ENCODE peak calls at places on chromosomes 11 and 22, in nine cellular contexts. S is hippocampal formation; U is stimulated activated naive CD8-positive, alpha-beta T cell treated with anti-CD3 and anti-CD28 coated beads, Interleukin-15, amount 100 ng/mL, for 72 hours; C is NCI-H1417 treated with DMSO at 0.1 percent for 48 hours; T is mucosa of gallbladder; G is HS-5; E is RWPE1; X is osteoblast; P is WTC11. D is an unnamed sample.

GRCh38 chr11:114880458-114880857 is 202.1 kb downstream of the NXPE2 start:
- DNase-seq in S (no peak), U (no peak), C (no peak), T (no peak), G (no peak), E (no peak), X (no peak), P (no peak), D (no peak)

GRCh38 chr22:37401861-37402506 is 25.3 kb downstream of the ELFN2 start:
- DNase-seq in S (no peak), U (no peak), C (no peak), T (no peak), G (no peak), E (no peak), X (no peak), P (no peak), D (no peak)

GRCh38 chr11:15185021-15185420 is 70.3 kb downstream of the INSC start:
- DNase-seq in S (no peak), U (no peak), C (no peak), T (no peak), G (no peak), E (peak), X (no peak), P (no peak), D (no peak)

GRCh38 chr11:112320668-112321067 is 60.0 kb upstream of the PLET1 start:
- DNase-seq in S (no peak), U (no peak), C (no peak), T (peak), G (no peak), E (peak), X (no peak), P (no peak), D (no peak)

GRCh38 chr11:1755344-1756023 is 5.1 kb upstream of the IFITM10 start:
- DNase-seq in S (no peak), U (no peak), C (no peak), T (no peak), G (no peak), E (no peak), X (peak), P (no peak), D (no peak)

GRCh38 chr11:3346587-3346986 is 32.4 kb downstream of the ZNF195 start:
- DNase-seq in S (no peak), U (no peak), C (no peak), T (no peak), G (no peak), E (no peak), X (no peak), P (no peak), D (no peak)

GRCh38 chr22:21102659-21103267 is 57.0 kb downstream of the LRRC74B start:
- DNase-seq in S (peak), U (peak), C (no peak), T (peak), G (no peak), E (no peak), X (peak), P (peak), D (peak)

GRCh38 chr11:110525883-110526282 is 96.1 kb downstream of the FDX1 start:
- DNase-seq in S (no peak), U (no peak), C (no peak), T (no peak), G (peak), E (peak), X (no peak), P (no peak), D (no peak)

GRCh38 chr11:75031771-75032549 is 43.2 kb downstream of the NEU3 start:
- DNase-seq in S (peak), U (peak), C (no peak), T (peak), G (no peak), E (peak), X (peak), P (peak), D (peak)

GRCh38 chr11:47586456-47586855 is at the start of gene FAM180B:
- DNase-seq in S (no peak), U (no peak), C (no peak), T (no peak), G (no peak), E (no peak), X (peak), P (no peak), D (no peak)

GRCh38 chr11:45934580-45935318 is 12.3 kb downstream of the LARGE2 start:
- DNase-seq in S (no peak), U (no peak), C (no peak), T (no peak), G (no peak), E (no peak), X (no peak), P (no peak), D (no peak)

GRCh38 chr11:121038642-121039409 is 14.9 kb downstream of the TBCEL start:
- DNase-seq in S (no peak), U (no peak), C (no peak), T (peak), G (no peak), E (no peak), X (no peak), P (no peak), D (no peak)

GRCh38 chr11:126328938-126329643 is 25.2 kb downstream of the DCPS start:
- DNase-seq in S (no peak), U (no peak), C (no peak), T (no peak), G (no peak), E (no peak), X (no peak), P (no peak), D (no peak)

GRCh38 chr11:115709297-115709696 is 205.1 kb upstream of the CADM1 start:
- DNase-seq in S (no peak), U (no peak), C (no peak), T (no peak), G (no peak), E (no peak), X (no peak), P (no peak), D (no peak)

GRCh38 chr11:29310706-29311342 is 706.0 kb downstream of the KCNA4 start:
- DNase-seq in S (no peak), U (no peak), C (no peak), T (no peak), G (no peak), E (no peak), X (no peak), P (no peak), D (no peak)

GRCh38 chr11:122977455-122978302 is 4.0 kb downstream of the BSX start:
- DNase-seq in S (no peak), U (no peak), C (no peak), T (no peak), G (no peak), E (no peak), X (no peak), P (peak), D (no peak)

GRCh38 chr22:23272371-23272770 is 92.1 kb downstream of the BCR start:
- DNase-seq in S (no peak), U (no peak), C (no peak), T (no peak), G (no peak), E (no peak), X (no peak), P (no peak), D (no peak)

GRCh38 chr22:40156001-40156516 is 21.7 kb upstream of the TNRC6B start:
- DNase-seq in S (no peak), U (no peak), C (no peak), T (peak), G (no peak), E (peak), X (peak), P (peak), D (peak)

GRCh38 chr11:103587951-103588788 is 448.3 kb upstream of the DDI1 start:
- DNase-seq in S (no peak), U (no peak), C (peak), T (no peak), G (no peak), E (no peak), X (no peak), P (no peak), D (no peak)

GRCh38 chr11:103091441-103091809 is 535 bp downstream of the DCUN1D5 start:
- DNase-seq in S (no peak), U (peak), C (no peak), T (peak), G (no peak), E (peak), X (peak), P (peak), D (peak)

GRCh38 chr11:44811841-44812448 is 85.2 kb downstream of the TSPAN18 start:
- DNase-seq in S (no peak), U (no peak), C (no peak), T (no peak), G (no peak), E (no peak), X (no peak), P (no peak), D (no peak)

GRCh38 chr22:47100019-47100418 is 337.6 kb downstream of the TBC1D22A start:
- DNase-seq in S (no peak), U (no peak), C (no peak), T (no peak), G (no peak), E (no peak), X (no peak), P (no peak), D (no peak)

GRCh38 chr11:69674267-69674885 is 777 bp downstream of the LTO1 start:
- DNase-seq in S (no peak), U (no peak), C (no peak), T (no peak), G (peak), E (peak), X (peak), P (no peak), D (peak)

GRCh38 chr11:17010851-17011420 is 3.3 kb downstream of the PLEKHA7 start:
- DNase-seq in S (no peak), U (no peak), C (no peak), T (no peak), G (no peak), E (no peak), X (no peak), P (peak), D (no peak)